ENCODE peak calls at places on chromosome 6, in four cellular contexts. T is endothelial cell of umbilical vein, K is H1, O is transverse colon. I is an unnamed sample.

GRCh38 chr6:56668158-56668557 is 25.5 kb upstream of the DST start:
- DNase-seq in O (no peak), K (no peak), T (no peak), I (no peak)

GRCh38 chr6:53793318-53793975 is 1.4 kb upstream of the LRRC1 start:
- DNase-seq in O (peak), K (no peak), T (peak), I (peak)

GRCh38 chr6:110547266-110547964 is 71.0 kb upstream of the SLC22A16 start:
- DNase-seq in K (no peak), T (no peak), O (no peak), I (no peak)

GRCh38 chr6:46590765-46591164 is 61.9 kb downstream of the CYP39A1 start:
- DNase-seq in T (no peak), K (no peak), O (no peak), I (no peak)

GRCh38 chr6:148885154-148885870 is 138.5 kb downstream of the UST start:
- DNase-seq in O (no peak), T (peak), K (no peak), I (no peak)

GRCh38 chr6:27873101-27874030 is 38.8 kb downstream of the OR2B2 start:
- DNase-seq in K (no peak), O (peak), T (peak), I (peak)

GRCh38 chr6:71383476-71383875 is 94.9 kb downstream of the OGFRL1 start:
- DNase-seq in O (no peak), T (no peak), K (no peak), I (no peak)

GRCh38 chr6:165163519-165163918 is 145.9 kb downstream of the C6orf118 start:
- DNase-seq in O (no peak), K (no peak), T (no peak), I (no peak)

GRCh38 chr6:16206595-16207037 is 31.8 kb upstream of the GMPR start:
- DNase-seq in K (no peak), T (peak), O (peak), I (peak)

GRCh38 chr6:43120101-43120730 is 44.1 kb downstream of the PTK7 start:
- DNase-seq in T (no peak), O (no peak), K (no peak), I (no peak)

GRCh38 chr6:154243793-154244768 is 112.5 kb downstream of the IPCEF1 start:
- DNase-seq in T (no peak), K (no peak), O (no peak), I (no peak)

GRCh38 chr6:161411265-161411944 is 137.5 kb upstream of the AGPAT4 start:
- DNase-seq in O (no peak), K (no peak), T (no peak), I (no peak)

GRCh38 chr6:84774174-84775158 is 10.1 kb upstream of the TBX18 start:
- DNase-seq in O (no peak), K (no peak), T (peak), I (peak)

GRCh38 chr6:118859517-118860064 is 34.4 kb upstream of the ASF1A start:
- DNase-seq in O (no peak), T (no peak), K (no peak), I (no peak)

GRCh38 chr6:159097256-159097655 is 52.5 kb upstream of the TAGAP start:
- DNase-seq in K (no peak), T (no peak), O (no peak), I (no peak)

GRCh38 chr6:12474167-12475140 is 184.3 kb downstream of the EDN1 start:
- DNase-seq in K (no peak), T (no peak), O (no peak), I (no peak)

GRCh38 chr6:128827675-128828464 is 55.1 kb upstream of the LAMA2 start:
- DNase-seq in K (no peak), T (no peak), O (no peak), I (no peak)

GRCh38 chr6:160034346-160034930 is 65.6 kb downstream of the IGF2R start:
- DNase-seq in K (no peak), O (no peak), T (no peak), I (no peak)

GRCh38 chr6:107679457-107679856 is 144.7 kb downstream of the SCML4 start:
- DNase-seq in K (no peak), T (no peak), O (no peak), I (no peak)

GRCh38 chr6:47047097-47047478 is 5.0 kb upstream of the ADGRF1 start:
- DNase-seq in O (no peak), T (no peak), K (no peak), I (no peak)

GRCh38 chr6:116280960-116281316 is 1.2 kb upstream of the TSPYL1 start:
- DNase-seq in O (no peak), T (no peak), K (no peak), I (no peak)
- H3K4me3 ChIP-seq in O (no peak), T (no peak), K (peak), I (peak)

GRCh38 chr6:45420909-45421699 is 43.4 kb upstream of the SUPT3H start:
- DNase-seq in O (no peak), K (no peak), T (peak), I (no peak)

GRCh38 chr6:45421700-45422540 is 44.2 kb upstream of the SUPT3H start:
- DNase-seq in T (peak), O (peak), K (no peak), I (peak)

GRCh38 chr6:45422541-45423110 is 44.9 kb upstream of the SUPT3H start:
- DNase-seq in O (peak), K (no peak), T (peak), I (peak)

GRCh38 chr6:45419574-45420082 is 41.9 kb upstream of the SUPT3H start:
- DNase-seq in O (peak), T (peak), K (no peak), I (peak)

GRCh38 chr6:45420083-45420908 is 42.6 kb upstream of the SUPT3H start:
- DNase-seq in O (peak), T (peak), K (no peak), I (peak)
- TF ChIP-seq POLR2AphosphoS5 in O (no peak), T (no peak), K (no peak), I (no peak)

DNA sequence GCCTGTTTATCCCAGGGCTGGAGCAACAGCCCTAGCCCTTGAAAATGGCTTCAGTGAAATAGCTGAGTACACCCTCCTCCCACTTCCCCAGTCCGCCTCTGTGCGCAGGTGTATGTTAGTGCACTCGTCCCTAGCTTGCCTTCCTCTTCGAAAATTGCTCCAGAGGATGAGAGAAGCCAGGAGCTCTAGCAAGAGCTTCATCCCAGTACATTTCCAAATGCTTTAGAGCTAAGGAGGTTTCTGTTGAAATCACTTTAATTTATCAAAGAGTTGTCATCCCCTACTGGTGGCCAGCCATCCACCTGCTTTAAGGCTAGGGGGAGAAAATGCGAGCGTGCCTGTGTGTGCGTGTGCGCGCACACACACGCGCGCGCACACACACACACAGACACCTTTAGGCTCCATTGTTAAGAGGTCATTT is 5.4 kb upstream of the POU3F2 start:
- DNase-seq in O (no peak), T (no peak), K (no peak), I (no peak)
- H3K4me3 ChIP-seq in O (no peak), T (no peak), K (peak), I (no peak)

DNA sequence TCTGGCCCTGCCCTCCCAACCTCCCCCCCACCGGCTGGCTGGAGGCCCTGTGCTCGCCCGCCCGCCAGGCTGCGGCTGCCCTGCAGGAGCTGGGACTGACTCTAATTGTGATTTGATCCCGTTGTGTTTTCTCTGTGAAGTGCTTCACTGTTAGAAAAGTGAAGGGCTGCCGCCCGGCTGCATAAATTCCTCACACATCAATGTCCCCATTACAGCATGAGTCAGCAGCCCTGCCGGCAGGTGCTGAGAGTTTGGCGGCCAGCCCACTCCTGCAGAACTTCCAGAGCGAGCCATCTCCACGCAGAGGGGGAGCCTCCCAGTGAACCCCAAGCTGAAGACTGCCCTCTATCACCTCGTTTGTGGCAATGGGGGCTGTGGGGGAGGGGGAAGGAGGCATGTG is 137.9 kb downstream of the DLL1 start:
- DNase-seq in K (peak), O (peak), T (no peak), I (peak)
- TF ChIP-seq POLR2AphosphoS5 in K (no peak), O (no peak), T (no peak), I (no peak)

GRCh38 chr6:166306378-166307081 is 1.7 kb downstream of the PRR18 start:
- DNase-seq in T (no peak), K (no peak), O (no peak), I (no peak)

GRCh38 chr6:166308769-166309589 is 787 bp upstream of the PRR18 start:
- DNase-seq in K (no peak), T (no peak), O (no peak), I (no peak)

GRCh38 chr6:166307082-166307980 is 861 bp downstream of the PRR18 start:
- DNase-seq in T (no peak), K (no peak), O (no peak), I (peak)

GRCh38 chr6:166309977-166310376 is 1.8 kb upstream of the PRR18 start:
- DNase-seq in T (no peak), K (no peak), O (no peak), I (no peak)

GRCh38 chr6:166307981-166308768 is at the start of gene PRR18:
- DNase-seq in T (no peak), K (no peak), O (no peak), I (peak)
- H3K4me3 ChIP-seq in T (no peak), K (peak), O (peak), I (peak)

GRCh38 chr6:170167657-170168159 is 123.2 kb downstream of the DLL1 start:
- DNase-seq in K (no peak), T (no peak), O (no peak), I (peak)

GRCh38 chr6:170165501-170166117 is 125.3 kb downstream of the DLL1 start:
- DNase-seq in K (no peak), T (no peak), O (no peak), I (no peak)

GRCh38 chr6:170164271-170164900 is 126.5 kb downstream of the DLL1 start:
- DNase-seq in O (no peak), T (no peak), K (no peak), I (no peak)

GRCh38 chr6:170165085-170165484 is 125.8 kb downstream of the DLL1 start:
- DNase-seq in T (no peak), O (no peak), K (no peak), I (no peak)

DNA sequence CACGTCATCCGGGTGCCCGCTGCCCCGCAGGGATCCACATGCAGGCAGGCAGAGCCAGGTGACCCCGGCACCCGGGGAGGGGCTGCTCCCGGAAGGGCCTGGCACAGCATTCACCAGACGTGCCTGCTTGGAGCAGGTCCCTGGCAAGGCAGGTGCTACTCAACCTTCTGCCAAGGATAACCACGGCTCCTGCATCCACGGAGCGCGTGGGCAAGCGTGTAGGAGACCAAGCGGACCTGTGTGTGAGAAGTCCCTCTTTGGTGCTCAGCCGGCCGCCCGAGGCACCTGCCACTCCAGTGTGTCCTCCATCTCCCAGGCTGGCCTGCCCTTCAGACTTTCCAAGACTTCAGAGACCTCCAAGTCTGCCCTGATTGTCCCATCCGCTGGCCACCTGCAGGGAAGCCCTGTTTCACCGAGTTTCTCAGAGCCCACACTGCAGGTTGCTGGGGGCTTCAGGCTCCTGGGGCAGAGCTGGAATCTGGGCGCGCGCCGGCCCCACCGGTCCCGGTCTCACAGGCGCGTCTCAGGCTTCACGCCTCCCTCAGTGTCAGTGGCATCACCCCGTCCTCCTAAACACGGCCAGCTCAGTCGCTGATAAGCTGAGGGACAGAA is 124.3 kb downstream of the DLL1 start:
- DNase-seq in T (no peak), K (no peak), O (no peak), I (peak)
- TF ChIP-seq POLR2AphosphoS5 in T (no peak), K (no peak), O (no peak), I (no peak)

DNA sequence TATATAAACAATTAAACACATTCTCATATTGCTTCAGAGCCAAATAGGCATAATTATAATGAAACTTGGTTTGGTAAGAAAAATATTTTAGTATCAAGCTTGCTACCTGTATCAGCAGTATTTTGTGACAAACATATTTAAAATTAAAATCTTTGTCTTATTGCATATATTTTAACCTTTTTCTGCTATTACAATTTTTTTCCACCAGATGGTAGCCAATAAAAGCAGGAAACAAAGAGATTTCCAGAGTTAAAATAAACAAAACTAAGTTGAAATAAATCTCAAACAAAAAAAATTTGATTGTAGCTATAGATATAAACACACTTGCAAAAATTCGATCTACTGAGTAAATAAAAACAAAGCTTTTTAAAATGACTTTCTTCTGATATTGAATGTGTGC is 491.3 kb upstream of the GJE1 start:
- DNase-seq in K (no peak), O (no peak), T (peak), I (no peak)
- H3K4me3 ChIP-seq in K (no peak), O (no peak), T (no peak), I (no peak)

GRCh38 chr6:147204060-147204785 is at the start of gene STXBP5:
- DNase-seq in O (peak), K (no peak), T (peak), I (peak)
- TF ChIP-seq POLR2AphosphoS5 in O (no peak), K (no peak), T (peak), I (peak)

DNA sequence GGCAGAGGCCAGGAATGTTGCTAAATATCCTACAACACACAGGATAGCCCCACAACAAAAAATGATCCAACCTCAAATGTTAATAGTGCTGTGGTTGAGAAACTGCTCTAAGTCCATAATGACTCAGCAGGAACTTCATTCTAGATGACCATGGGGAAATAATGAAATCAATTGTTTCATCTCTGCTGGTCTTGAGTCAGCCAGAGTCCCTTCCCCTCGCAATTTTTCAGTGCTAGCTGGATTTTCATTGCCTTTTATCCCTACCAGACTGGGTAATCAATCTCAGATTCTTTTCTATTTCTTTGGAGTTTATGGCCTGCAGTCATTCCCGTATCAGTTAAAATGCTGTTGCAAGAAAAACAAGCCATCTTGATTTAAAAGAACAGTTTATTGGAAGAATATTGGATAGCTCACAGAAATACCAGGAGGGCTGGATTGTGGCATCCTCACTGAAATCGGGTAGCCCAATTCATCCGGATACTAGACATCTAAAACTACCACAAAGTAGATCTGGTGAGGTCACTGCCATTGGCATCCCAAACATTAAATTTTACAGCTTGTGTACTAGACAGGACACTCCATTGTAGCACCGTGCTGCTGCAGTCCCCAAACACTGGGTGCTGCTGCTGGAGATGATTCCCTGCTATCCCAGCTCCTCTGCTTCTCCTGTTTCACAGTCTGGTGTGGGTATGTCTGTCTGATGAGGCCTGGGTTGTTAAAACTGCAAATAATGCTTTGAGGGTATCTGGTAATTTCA is 30.3 kb upstream of the POPDC3 start:
- DNase-seq in O (no peak), T (peak), K (no peak), I (no peak)
- H3K4me3 ChIP-seq in O (no peak), T (no peak), K (no peak), I (no peak)

GRCh38 chr6:9398794-9399373 is 963.5 kb upstream of the SLC35B3 start:
- DNase-seq in K (no peak), O (no peak), T (no peak), I (no peak)

GRCh38 chr6:9404351-9405146 is 969.2 kb upstream of the SLC35B3 start:
- DNase-seq in O (no peak), K (no peak), T (no peak), I (no peak)

GRCh38 chr6:9397981-9398559 is 962.7 kb upstream of the SLC35B3 start:
- DNase-seq in K (no peak), O (peak), T (peak), I (peak)

GRCh38 chr6:9401936-9402335 is 966.6 kb upstream of the SLC35B3 start:
- DNase-seq in O (no peak), K (no peak), T (no peak), I (no peak)

DNA sequence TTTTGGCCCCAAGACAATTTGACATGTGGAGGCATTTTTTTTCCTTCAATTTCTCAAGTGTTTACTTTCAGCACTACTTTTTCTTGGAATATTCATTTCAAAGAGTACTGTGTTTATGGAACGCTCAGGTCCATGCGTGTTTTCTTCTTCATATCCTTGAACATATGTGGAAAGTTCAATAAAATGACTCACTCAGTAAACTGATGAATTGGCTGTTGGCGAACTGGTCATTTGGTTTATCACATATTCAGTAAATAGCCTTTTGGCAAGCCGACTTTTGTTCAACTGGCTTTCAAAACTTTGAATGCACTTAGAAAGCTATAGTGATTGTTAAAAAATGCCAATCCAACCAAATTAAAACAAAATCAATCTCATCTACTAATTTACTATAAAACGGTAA is 964.6 kb upstream of the SLC35B3 start:
- DNase-seq in K (no peak), T (no peak), O (no peak), I (no peak)
- TF ChIP-seq POLR2AphosphoS5 in K (no peak), T (no peak), O (no peak), I (no peak)